ENCODE peak calls at places on chromosomes 4 and X, in seven cellular contexts. S is suprapubic skin, W is tibial nerve, O is K562, V is ovary, B is transverse colon, Y is upper lobe of left lung. Q is an unnamed sample. For H3K4me1 and H3K36me3, the result is how much of the 10 kb centered on the place peaks cover.

GRCh38 chrX:118508221-118508620 is 12.6 kb downstream of the DOCK11 start:
- DNase-seq in S (no peak), W (no peak), O (no peak), V (no peak), B (no peak), Y (no peak), Q (no peak)

GRCh38 chr4:1408418-1408817 is 2.2 kb upstream of the NKX1-1 start:
- DNase-seq in S (no peak), W (no peak), O (no peak), V (no peak), B (no peak), Y (peak), Q (peak)

GRCh38 chr4:7172946-7173345 is 19.4 kb upstream of the SORCS2 start:
- DNase-seq in S (peak), W (peak), O (no peak), V (no peak), B (no peak), Y (no peak), Q (peak)

GRCh38 chrX:103002576-103002975 is 61.4 kb downstream of the BEX1 start:
- DNase-seq in S (no peak), W (no peak), O (no peak), V (no peak), B (no peak), Y (no peak), Q (no peak)

GRCh38 chr4:88352062-88352461 is 26.6 kb upstream of the HERC6 start:
- DNase-seq in S (no peak), W (no peak), O (no peak), V (no peak), B (no peak), Y (no peak), Q (no peak)

GRCh38 chrX:150062292-150063137 is 124.2 kb upstream of the EOLA2 start:
- DNase-seq in S (no peak), W (no peak), O (no peak), V (no peak), B (peak), Y (no peak), Q (no peak)

GRCh38 chr4:102586644-102587021 is 85.5 kb downstream of the NFKB1 start:
- DNase-seq in S (no peak), W (no peak), O (no peak), V (no peak), B (no peak), Y (no peak), Q (no peak)

GRCh38 chrX:52934704-52935468 is 23.4 kb downstream of the FAM156A start:
- DNase-seq in S (peak), W (peak), O (peak), V (peak), B (peak), Y (peak), Q (peak)

GRCh38 chr4:156596026-156596425 is 375.6 kb downstream of the PDGFC start:
- DNase-seq in S (no peak), W (no peak), O (no peak), V (no peak), B (no peak), Y (no peak), Q (no peak)

GRCh38 chr4:48639816-48640215 is 140.3 kb downstream of the FRYL start:
- DNase-seq in S (no peak), W (no peak), O (no peak), V (no peak), B (no peak), Y (no peak), Q (no peak)

GRCh38 chr4:12145768-12146167 is 717.1 kb upstream of the HS3ST1 start:
- DNase-seq in S (no peak), W (no peak), O (no peak), V (no peak), B (no peak), Y (no peak), Q (no peak)

GRCh38 chrX:15942307-15942706 is 87.7 kb upstream of the AP1S2 start:
- DNase-seq in S (no peak), W (no peak), O (no peak), V (no peak), B (no peak), Y (no peak), Q (no peak)

GRCh38 chr4:156931267-156931666 is 40.3 kb downstream of the PDGFC start:
- DNase-seq in S (no peak), W (no peak), O (no peak), V (no peak), B (peak), Y (no peak), Q (no peak)

GRCh38 chr4:139669859-139670258 is 4.2 kb downstream of the MGST2 start:
- DNase-seq in S (no peak), W (no peak), O (no peak), V (no peak), B (no peak), Y (no peak), Q (no peak)

GRCh38 chrX:63961964-63962363 is 176.9 kb upstream of the ARHGEF9 start:
- DNase-seq in S (no peak), W (no peak), O (no peak), V (no peak), B (no peak), Y (no peak), Q (no peak)

GRCh38 chr4:73707918-73708577 is 32.3 kb upstream of the CXCL8 start:
- DNase-seq in S (no peak), W (no peak), O (peak), V (peak), B (peak), Y (no peak), Q (peak)

GRCh38 chrX:153190384-153190783 is 11.3 kb downstream of the MAGEA1 start:
- DNase-seq in S (no peak), W (no peak), O (no peak), V (no peak), B (no peak), Y (no peak), Q (no peak)

GRCh38 chrX:19789782-19790181 is 97.6 kb downstream of the SH3KBP1 start:
- DNase-seq in S (no peak), W (no peak), O (no peak), V (no peak), B (no peak), Y (no peak), Q (no peak)

GRCh38 chrX:123773258-123773978 is 40.6 kb upstream of the THOC2 start:
- DNase-seq in S (no peak), W (no peak), O (no peak), V (no peak), B (no peak), Y (no peak), Q (no peak)

GRCh38 chr4:3250438-3250955 is 1.5 kb downstream of the MSANTD1 start:
- DNase-seq in S (no peak), W (no peak), O (no peak), V (peak), B (no peak), Y (peak), Q (peak)

GRCh38 chr4:41963105-41963504 is 18.5 kb upstream of the DCAF4L1 start:
- DNase-seq in S (no peak), W (no peak), O (no peak), V (no peak), B (no peak), Y (no peak), Q (no peak)

GRCh38 chr4:45350438-45350837 is 624.1 kb upstream of the GNPDA2 start:
- DNase-seq in S (no peak), W (no peak), O (no peak), V (no peak), B (no peak), Y (no peak), Q (no peak)

GRCh38 chrX:148929686-148930085 is 429.3 kb downstream of the AFF2 start:
- DNase-seq in S (no peak), W (no peak), O (no peak), V (no peak), B (no peak), Y (no peak), Q (no peak)

GRCh38 chr4:184408711-184409081 is 65.7 kb downstream of the IRF2 start:
- DNase-seq in S (no peak), W (no peak), O (no peak), V (no peak), B (no peak), Y (no peak), Q (no peak)

GRCh38 chr4:184408021-184408710 is 66.2 kb downstream of the IRF2 start:
- DNase-seq in S (no peak), W (no peak), O (no peak), V (no peak), B (no peak), Y (no peak), Q (no peak)

GRCh38 chr4:184404047-184404446 is 70.3 kb downstream of the IRF2 start:
- DNase-seq in S (no peak), W (no peak), O (no peak), V (no peak), B (no peak), Y (no peak), Q (no peak)

GRCh38 chr4:184409502-184409901 is 64.8 kb downstream of the IRF2 start:
- DNase-seq in S (no peak), W (no peak), O (no peak), V (no peak), B (no peak), Y (no peak), Q (no peak)

DNA sequence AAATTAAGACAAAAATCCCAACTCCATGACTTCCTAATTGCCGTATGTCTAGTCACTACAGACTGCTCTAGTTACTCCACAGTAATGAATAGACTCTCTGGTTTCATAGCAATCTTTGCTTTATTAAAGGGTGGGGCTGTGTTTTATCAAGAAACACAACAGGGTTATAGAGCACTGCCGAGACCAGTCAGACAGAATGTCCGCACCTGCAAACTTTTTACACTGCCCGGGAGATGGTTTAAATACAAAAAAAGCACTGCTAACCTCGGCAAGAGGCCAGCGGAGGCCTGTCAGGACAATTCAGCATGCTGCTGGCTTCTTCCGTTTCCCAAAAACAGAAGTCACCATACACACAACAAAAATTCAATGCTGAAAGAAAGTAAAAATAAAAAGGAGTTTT is 67.4 kb downstream of the IRF2 start:
- DNase-seq in S (no peak), W (peak), O (no peak), V (peak), B (peak), Y (no peak), Q (no peak)
- H3K4me1 ChIP-seq in S (under half), W (under half), O (under half), V (under half), B (under half), Y (under half), Q (under half)

GRCh38 chr4:183733181-183733580 is 74.1 kb downstream of the TRAPPC11 start:
- DNase-seq in S (no peak), W (no peak), O (no peak), V (no peak), B (no peak), Y (peak), Q (no peak)

GRCh38 chr4:183729069-183729406 is 69.9 kb downstream of the TRAPPC11 start:
- DNase-seq in S (no peak), W (no peak), O (no peak), V (no peak), B (no peak), Y (peak), Q (no peak)

GRCh38 chr4:183729430-183730328 is 70.6 kb downstream of the TRAPPC11 start:
- DNase-seq in S (no peak), W (no peak), O (no peak), V (no peak), B (no peak), Y (no peak), Q (no peak)

GRCh38 chr4:183727482-183727881 is 68.4 kb downstream of the TRAPPC11 start:
- DNase-seq in S (no peak), W (no peak), O (no peak), V (no peak), B (no peak), Y (no peak), Q (no peak)

GRCh38 chr4:183728223-183729068 is 69.4 kb downstream of the TRAPPC11 start:
- DNase-seq in S (no peak), W (no peak), O (no peak), V (no peak), B (no peak), Y (peak), Q (no peak)
- TF ChIP-seq EP300 in S (no peak), W (no peak), O (no peak), V (no peak), B (no peak), Y (no peak), Q (no peak)

DNA sequence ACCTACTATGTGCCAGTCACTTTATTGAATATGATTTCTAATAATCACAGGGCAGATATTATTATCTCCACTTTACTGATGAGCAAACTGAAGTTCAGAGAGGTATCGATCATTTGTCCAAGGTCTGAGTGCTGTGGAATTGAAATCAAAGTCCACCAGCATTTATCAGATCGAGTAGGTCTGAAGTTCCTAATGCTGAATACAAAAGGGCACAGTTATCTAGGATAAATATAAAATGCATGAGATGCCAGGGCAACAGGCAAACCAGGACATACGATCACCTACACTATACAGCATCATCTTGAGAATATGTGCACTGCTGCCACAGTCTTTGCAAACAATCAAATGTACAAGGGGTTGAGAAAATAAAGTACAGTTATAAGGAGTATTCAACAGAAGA is 57.2 kb upstream of the SH3RF1 start:
- DNase-seq in S (no peak), W (no peak), O (no peak), V (no peak), B (no peak), Y (no peak), Q (no peak)
- H3K36me3 ChIP-seq in S (under half), W (under half), O (under half), V (under half), B (under half), Y (under half), Q (under half)

DNA sequence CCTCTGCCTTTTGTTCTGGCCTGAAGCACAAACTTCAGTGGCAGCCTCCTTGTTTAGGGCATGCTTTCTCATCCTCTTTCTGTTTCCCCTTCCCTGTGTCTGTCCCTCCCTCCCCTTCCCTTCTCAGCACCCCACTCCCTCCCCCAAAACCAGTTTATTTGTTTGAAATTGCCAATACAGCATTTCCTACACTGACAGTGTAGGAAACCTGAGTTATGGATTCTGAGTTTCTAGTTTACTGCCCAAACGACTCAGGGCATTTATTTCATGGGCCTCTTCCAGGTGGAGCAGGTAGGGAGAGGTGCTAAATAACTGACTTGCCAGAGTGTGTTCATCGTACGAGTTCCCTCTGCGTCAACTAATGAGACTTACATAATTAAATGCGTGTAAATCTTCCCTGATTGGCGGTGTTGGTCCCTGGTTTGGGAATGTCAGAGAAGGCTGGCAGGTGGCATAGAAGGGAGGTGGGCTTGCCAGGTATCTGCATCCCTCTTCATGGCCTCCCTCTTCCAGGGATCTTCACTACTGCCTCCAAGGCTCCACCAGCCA is 310.9 kb downstream of the FBXW7 start:
- DNase-seq in S (no peak), W (no peak), O (no peak), V (no peak), B (no peak), Y (no peak), Q (no peak)
- H3K4me1 ChIP-seq in S (under half), W (under half), O (under half), V (under half), B (under half), Y (under half), Q (under half)

GRCh38 chr4:130534651-130535050 is 1438.7 kb downstream of the C4orf33 start:
- DNase-seq in S (no peak), W (no peak), O (no peak), V (no peak), B (no peak), Y (no peak), Q (no peak)

GRCh38 chr4:130530505-130530904 is 1434.6 kb downstream of the C4orf33 start:
- DNase-seq in S (no peak), W (no peak), O (no peak), V (no peak), B (no peak), Y (no peak), Q (no peak)
- TF ChIP-seq EP300 in S (no peak), W (no peak), O (no peak), V (no peak), B (no peak), Y (no peak), Q (no peak)

GRCh38 chr4:53371843-53372521 is 5.5 kb upstream of the FIP1L1 start:
- DNase-seq in S (no peak), W (no peak), O (no peak), V (no peak), B (no peak), Y (no peak), Q (no peak)
- H3K36me3 ChIP-seq in S (under half), W (under half), O (under half), V (under half), B (under half), Y (under half), Q (under half)

GRCh38 chr4:109708990-109709389 is 5.7 kb upstream of the CASP6 start:
- DNase-seq in S (no peak), W (no peak), O (no peak), V (no peak), B (no peak), Y (no peak), Q (no peak)
- H3K4me1 ChIP-seq in S (under half), W (under half), O (under half), V (under half), B (under half), Y (under half), Q (under half)

DNA sequence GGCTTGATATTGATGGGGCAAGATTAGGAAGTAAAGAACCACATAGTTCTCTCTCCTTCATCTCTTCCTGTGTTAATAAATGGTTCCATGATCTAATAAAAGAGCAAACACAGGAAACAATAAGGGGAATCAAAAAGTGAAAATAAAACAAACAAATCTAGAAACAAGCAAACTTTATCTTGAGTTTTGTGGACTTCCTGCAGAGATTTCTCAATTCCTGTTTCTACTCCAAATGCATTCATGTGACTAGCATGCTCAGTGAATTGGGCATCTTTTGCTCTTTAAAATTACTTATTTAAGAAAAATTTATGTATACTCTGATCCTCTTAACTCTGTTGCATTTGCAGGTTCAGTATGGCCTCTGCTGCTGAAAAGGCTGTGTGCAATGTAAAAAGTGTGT is 682.0 kb downstream of the KCTD8 start:
- DNase-seq in S (no peak), W (no peak), O (no peak), V (no peak), B (no peak), Y (no peak), Q (no peak)
- TF ChIP-seq EP300 in S (no peak), W (no peak), O (no peak), V (no peak), B (no peak), Y (no peak), Q (no peak)

GRCh38 chr4:106291678-106292077 is 24.3 kb downstream of the TBCK start:
- DNase-seq in S (no peak), W (no peak), O (no peak), V (no peak), B (no peak), Y (no peak), Q (no peak)
- H3K36me3 ChIP-seq in S (under half), W (under half), O (under half), V (under half), B (under half), Y (under half), Q (under half)

GRCh38 chr4:154354883-154355282 is 136.7 kb downstream of the DCHS2 start:
- DNase-seq in S (no peak), W (no peak), O (no peak), V (no peak), B (no peak), Y (no peak), Q (no peak)
- H3K4me1 ChIP-seq in S (under half), W (under half), O (under half), V (under half), B (under half), Y (under half), Q (under half)